ENCODE peak calls at places on chromosome 11, in seven cellular contexts. R is breast epithelium, W is IMR-90, S is ovary, C is testis, I is A549, P is suprapubic skin. D is an unnamed sample.

GRCh38 chr11:94757037-94757681 is 11.0 kb upstream of the AMOTL1 start:
- DNase-seq in R (no peak), W (no peak), S (no peak), C (no peak), I (no peak), P (no peak), D (no peak)

GRCh38 chr11:75342966-75343870 is 8.2 kb downstream of the ARRB1 start:
- DNase-seq in R (peak), W (peak), S (peak), C (no peak), I (peak), P (no peak), D (no peak)

GRCh38 chr11:880447-880846 is 30.2 kb downstream of the CHID1 start:
- DNase-seq in R (no peak), W (no peak), S (no peak), C (no peak), I (no peak), P (no peak), D (no peak)

GRCh38 chr11:44797886-44798683 is 71.3 kb downstream of the TSPAN18 start:
- DNase-seq in R (no peak), W (peak), S (no peak), C (no peak), I (no peak), P (no peak), D (no peak)

GRCh38 chr11:67486481-67487195 is 3.8 kb downstream of the AIP start:
- DNase-seq in R (no peak), W (no peak), S (peak), C (no peak), I (no peak), P (no peak), D (no peak)

GRCh38 chr11:119726150-119726553 is 2.8 kb downstream of the NECTIN1 start:
- DNase-seq in R (no peak), W (no peak), S (no peak), C (no peak), I (no peak), P (no peak), D (no peak)

GRCh38 chr11:72295471-72295870 is 51.5 kb upstream of the PHOX2A start:
- DNase-seq in R (peak), W (no peak), S (no peak), C (no peak), I (no peak), P (no peak), D (no peak)

GRCh38 chr11:76623884-76624419 is 46.6 kb downstream of the LRRC32 start:
- DNase-seq in R (no peak), W (no peak), S (no peak), C (no peak), I (no peak), P (no peak), D (no peak)

GRCh38 chr11:47593934-47594855 is at the start of gene C1QTNF4:
- DNase-seq in R (no peak), W (no peak), S (no peak), C (no peak), I (no peak), P (no peak), D (no peak)

GRCh38 chr11:13016415-13016814 is 7.3 kb downstream of the RASSF10 start:
- DNase-seq in R (no peak), W (no peak), S (no peak), C (no peak), I (peak), P (no peak), D (no peak)
- TF ChIP-seq CTCF in R (no peak), W (no peak), S (no peak), C (no peak), I (peak), P (no peak), D (no peak)

DNA sequence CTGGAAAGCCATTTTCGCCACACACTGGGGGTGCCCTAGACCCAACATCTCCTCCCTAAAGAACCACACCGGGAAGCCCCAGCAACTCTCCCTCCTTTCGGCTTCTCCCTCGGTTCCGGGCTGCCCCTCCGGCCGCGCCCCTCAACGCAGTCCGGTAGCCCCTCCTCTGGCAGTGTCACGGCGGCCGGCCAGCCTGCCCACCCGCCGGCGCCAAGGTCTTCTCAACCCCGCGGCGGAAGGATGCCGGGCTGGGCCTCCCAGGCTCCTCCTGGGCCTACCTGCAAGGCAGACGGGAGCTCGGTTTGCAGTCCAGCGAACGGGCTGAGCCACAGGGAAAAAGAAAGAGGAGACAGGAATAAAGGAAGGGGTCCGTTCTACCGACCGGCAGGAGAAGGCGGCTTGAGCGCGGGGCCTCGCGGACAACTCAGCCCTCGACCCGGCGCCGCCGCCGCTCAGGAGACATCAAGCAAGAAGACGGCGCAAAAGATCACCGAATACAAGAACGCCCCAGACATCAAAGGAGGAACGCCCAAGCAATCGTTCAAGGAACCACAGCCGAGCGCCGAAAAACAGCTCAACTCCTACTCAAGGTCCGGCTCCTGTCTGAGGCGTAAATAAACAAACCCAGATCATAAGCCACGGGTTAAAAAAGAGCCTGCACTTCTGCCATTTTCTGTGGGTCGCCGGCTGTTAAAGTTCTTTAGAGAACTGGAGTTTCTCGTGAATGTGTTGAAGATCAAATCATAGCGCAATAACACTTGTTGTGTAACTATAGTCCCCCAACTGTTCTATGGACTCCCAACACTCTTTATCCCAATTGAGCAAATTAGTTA is at the start of gene AMBRA1:
- DNase-seq in R (peak), W (peak), S (peak), C (peak), I (peak), P (peak), D (peak)
- TF ChIP-seq POLR2A in R (peak), W (peak), S (peak), C (no peak), I (peak), P (no peak), D (peak)

DNA sequence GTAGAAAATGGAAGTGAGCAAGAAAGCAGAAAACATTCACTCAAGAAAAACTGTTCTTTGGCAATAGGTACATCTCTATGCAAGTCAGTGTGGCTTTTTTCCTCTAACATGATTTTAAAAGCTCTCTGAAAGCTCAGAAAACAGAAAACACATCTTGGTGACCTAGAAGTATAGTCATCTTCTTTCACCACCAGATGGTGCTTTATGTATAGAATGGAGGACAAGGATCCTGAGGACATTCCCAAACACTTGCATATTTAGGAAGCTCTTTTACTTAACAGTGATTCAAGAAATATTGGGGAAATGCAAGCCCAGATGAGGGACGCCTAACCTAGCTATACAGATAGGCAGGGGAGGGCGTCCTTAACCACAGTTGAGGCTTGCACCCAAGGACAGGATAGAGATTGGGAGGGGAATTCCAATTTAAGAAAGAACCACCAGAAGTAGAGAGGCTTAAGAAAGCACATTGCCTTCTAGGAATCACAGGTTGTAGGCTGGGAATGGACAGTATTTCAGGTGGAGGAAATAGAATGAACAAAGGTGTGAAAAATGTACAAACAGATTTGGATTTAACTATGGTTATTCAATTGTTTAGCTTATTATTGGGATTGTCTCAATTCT is 13.8 kb upstream of the CCDC81 start:
- DNase-seq in R (no peak), W (peak), S (no peak), C (no peak), I (peak), P (no peak), D (no peak)
- TF ChIP-seq CTCF in R (no peak), W (peak), S (no peak), C (no peak), I (peak), P (no peak), D (no peak)

DNA sequence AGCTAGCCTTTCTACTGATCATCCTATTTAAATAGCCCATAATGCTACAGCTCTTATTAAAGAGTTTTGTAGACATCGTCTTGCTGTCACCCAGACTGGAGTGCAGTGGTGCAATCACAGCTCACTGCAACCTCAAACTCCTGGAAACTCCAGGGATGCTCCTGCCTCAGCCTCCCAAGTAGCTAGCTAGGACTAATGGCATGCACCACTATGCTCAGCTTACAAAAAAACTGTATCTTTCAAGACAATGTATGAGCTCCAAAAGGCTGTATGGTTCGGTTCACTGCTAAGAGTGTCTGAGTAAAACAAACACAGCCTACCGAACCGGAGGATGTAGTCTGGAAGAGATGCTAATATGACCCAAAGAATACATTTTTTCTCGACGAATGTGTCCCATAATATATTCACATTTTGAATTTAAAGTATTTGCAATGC is 2.6 kb downstream of the TAF1D start:
- DNase-seq in R (no peak), W (no peak), S (no peak), C (no peak), I (no peak), P (no peak), D (no peak)
- TF ChIP-seq POLR2A in R (no peak), W (no peak), S (no peak), C (no peak), I (no peak), P (no peak), D (no peak)